ENCODE peak calls at places on chromosomes 5 and 9, in ten cellular contexts. P is GM10248; C is BJ; G is stimulated activated effector memory CD8-positive, alpha-beta T cell treated with anti-CD3 and anti-CD28 coated beads, Interleukin-12 subunit alpha, Interleukin-12 subunit beta, amount 100 ng/mL, for 72 hours; L is Jurkat, Clone E6-1; V is omental fat pad; D is NAMALWA; J is stimulated activated naive CD4-positive, alpha-beta T cell; B is stimulated activated CD4-positive, alpha-beta T cell treated with anti-CD3 and anti-CD28 coated beads, Interleukin-12 subunit alpha, Interleukin-12 subunit beta, amount 100 ng/mL, for 4 hours; O is fibroblast of lung. S is an unnamed sample.

GRCh38 chr5:105593011-105593760 is 2030.6 kb upstream of the NUDT12 start:
- DNase-seq in P (no peak), C (no peak), G (no peak), L (no peak), V (no peak), D (no peak), J (no peak), B (no peak), O (no peak), S (no peak)

GRCh38 chr9:134177624-134178393 is 13.4 kb upstream of the RNU6ATAC start:
- DNase-seq in P (no peak), C (no peak), G (no peak), L (no peak), V (no peak), D (no peak), J (no peak), B (no peak), O (no peak), S (no peak)

GRCh38 chr5:44332360-44332971 is 56.8 kb downstream of the FGF10 start:
- DNase-seq in P (peak), C (no peak), G (no peak), L (peak), V (no peak), D (peak), J (no peak), B (no peak), O (peak), S (peak)

GRCh38 chr9:78590068-78590467 is 293.1 kb downstream of the PSAT1 start:
- DNase-seq in P (no peak), C (no peak), G (no peak), L (no peak), V (no peak), D (no peak), J (no peak), B (no peak), O (no peak), S (no peak)

GRCh38 chr5:39192449-39193160 is 26.8 kb downstream of the FYB1 start:
- DNase-seq in P (no peak), C (no peak), G (no peak), L (no peak), V (no peak), D (no peak), J (no peak), B (no peak), O (no peak), S (no peak)

GRCh38 chr9:21584890-21585289 is 102.8 kb upstream of the IFNE start:
- DNase-seq in P (no peak), C (no peak), G (no peak), L (no peak), V (no peak), D (no peak), J (no peak), B (no peak), O (no peak), S (no peak)

GRCh38 chr9:122366074-122366672 is 4.7 kb upstream of the PTGS1 start:
- DNase-seq in P (no peak), C (no peak), G (no peak), L (no peak), V (no peak), D (no peak), J (no peak), B (no peak), O (no peak), S (no peak)

GRCh38 chr9:17528859-17529258 is 50.0 kb upstream of the SH3GL2 start:
- DNase-seq in P (no peak), C (no peak), G (no peak), L (peak), V (no peak), D (peak), J (no peak), B (no peak), O (no peak), S (peak)

GRCh38 chr5:125199968-125200841 is 453.8 kb upstream of the ZNF608 start:
- DNase-seq in P (peak), C (no peak), G (no peak), L (no peak), V (no peak), D (peak), J (no peak), B (no peak), O (peak), S (no peak)

GRCh38 chr5:34053571-34054271 is 10.7 kb upstream of the C1QTNF3 start:
- DNase-seq in P (no peak), C (no peak), G (no peak), L (no peak), V (no peak), D (no peak), J (no peak), B (no peak), O (no peak), S (no peak)

GRCh38 chr5:77620404-77620803 is 18.1 kb downstream of the OTP start:
- DNase-seq in P (no peak), C (no peak), G (no peak), L (no peak), V (no peak), D (peak), J (no peak), B (no peak), O (no peak), S (peak)

GRCh38 chr5:2187156-2187555 is 304.4 kb upstream of the IRX4 start:
- DNase-seq in P (no peak), C (no peak), G (no peak), L (no peak), V (no peak), D (no peak), J (no peak), B (no peak), O (no peak), S (no peak)

GRCh38 chr5:170403675-170404074 is 14.5 kb upstream of the KCNMB1 start:
- DNase-seq in P (no peak), C (no peak), G (no peak), L (no peak), V (no peak), D (no peak), J (no peak), B (no peak), O (no peak), S (no peak)

GRCh38 chr5:159071382-159071781 is 28.3 kb downstream of the EBF1 start:
- DNase-seq in P (no peak), C (no peak), G (no peak), L (peak), V (no peak), D (no peak), J (no peak), B (no peak), O (no peak), S (peak)

GRCh38 chr9:128107260-128107970 is 20.1 kb downstream of the PTGES2 start:
- DNase-seq in P (no peak), C (no peak), G (no peak), L (no peak), V (no peak), D (no peak), J (no peak), B (no peak), O (no peak), S (no peak)

GRCh38 chr5:111486055-111486454 is 26.3 kb downstream of the STARD4 start:
- DNase-seq in P (no peak), C (no peak), G (no peak), L (no peak), V (no peak), D (no peak), J (no peak), B (no peak), O (no peak), S (no peak)

GRCh38 chr5:27124590-27124989 is 86.2 kb upstream of the CDH9 start:
- DNase-seq in P (no peak), C (no peak), G (no peak), L (peak), V (no peak), D (peak), J (no peak), B (no peak), O (no peak), S (peak)

GRCh38 chr5:64807505-64807904 is 38.8 kb downstream of the CWC27 start:
- DNase-seq in P (no peak), C (no peak), G (no peak), L (no peak), V (no peak), D (no peak), J (no peak), B (no peak), O (peak), S (no peak)

GRCh38 chr5:55440188-55440646 is 94.5 kb downstream of the PLPP1 start:
- DNase-seq in P (no peak), C (no peak), G (no peak), L (no peak), V (no peak), D (no peak), J (no peak), B (no peak), O (peak), S (no peak)

GRCh38 chr5:124544366-124545055 is 201.9 kb downstream of the ZNF608 start:
- DNase-seq in P (no peak), C (no peak), G (no peak), L (no peak), V (no peak), D (no peak), J (no peak), B (no peak), O (peak), S (no peak)

GRCh38 chr5:169933624-169934023 is 46.7 kb downstream of the INSYN2B start:
- DNase-seq in P (no peak), C (no peak), G (no peak), L (no peak), V (no peak), D (no peak), J (no peak), B (no peak), O (peak), S (no peak)

GRCh38 chr5:74471875-74472274 is 168.7 kb downstream of the ENC1 start:
- DNase-seq in P (no peak), C (no peak), G (no peak), L (no peak), V (no peak), D (no peak), J (no peak), B (no peak), O (peak), S (no peak)

GRCh38 chr9:4242239-4242638 is 57.6 kb downstream of the GLIS3 start:
- DNase-seq in P (no peak), C (no peak), G (no peak), L (no peak), V (no peak), D (no peak), J (no peak), B (no peak), O (no peak), S (no peak)

GRCh38 chr5:134438641-134439621 is 27.2 kb upstream of the CDKN2AIPNL start:
- DNase-seq in P (no peak), C (peak), G (no peak), L (no peak), V (no peak), D (no peak), J (no peak), B (no peak), O (peak), S (no peak)

GRCh38 chr9:91334053-91334452 is 27.7 kb downstream of the AUH start:
- DNase-seq in P (no peak), C (no peak), G (no peak), L (no peak), V (no peak), D (no peak), J (no peak), B (no peak), O (peak), S (no peak)

GRCh38 chr5:119336262-119336661 is 19.6 kb upstream of the TNFAIP8 start:
- DNase-seq in P (no peak), C (no peak), G (no peak), L (peak), V (no peak), D (peak), J (no peak), B (no peak), O (no peak), S (no peak)

GRCh38 chr5:56207537-56207936 is 25.6 kb downstream of the ANKRD55 start:
- DNase-seq in P (no peak), C (no peak), G (no peak), L (no peak), V (no peak), D (no peak), J (no peak), B (no peak), O (no peak), S (no peak)

GRCh38 chr5:163910226-163910625 is 404.8 kb downstream of the MAT2B start:
- DNase-seq in P (no peak), C (no peak), G (no peak), L (no peak), V (no peak), D (no peak), J (no peak), B (no peak), O (no peak), S (no peak)

GRCh38 chr5:43316421-43316820 is 3.2 kb upstream of the HMGCS1 start:
- DNase-seq in P (no peak), C (no peak), G (no peak), L (no peak), V (no peak), D (no peak), J (no peak), B (no peak), O (no peak), S (no peak)

GRCh38 chr5:34533582-34534236 is 122.4 kb upstream of the RAI14 start:
- DNase-seq in P (no peak), C (no peak), G (no peak), L (no peak), V (no peak), D (no peak), J (no peak), B (no peak), O (peak), S (no peak)

GRCh38 chr5:129001831-129002626 is 36.7 kb downstream of the SLC27A6 start:
- DNase-seq in P (no peak), C (no peak), G (no peak), L (no peak), V (no peak), D (no peak), J (no peak), B (no peak), O (no peak), S (no peak)

GRCh38 chr5:149445739-149446369 is 66.8 kb upstream of the IL17B start:
- DNase-seq in P (no peak), C (peak), G (no peak), L (no peak), V (no peak), D (no peak), J (no peak), B (no peak), O (peak), S (no peak)

GRCh38 chr5:102811962-102812361 is 56.9 kb downstream of the PAM start:
- DNase-seq in P (no peak), C (no peak), G (no peak), L (no peak), V (no peak), D (no peak), J (no peak), B (no peak), O (peak), S (no peak)

GRCh38 chr5:155872801-155873200 is 454.2 kb upstream of the SGCD start:
- DNase-seq in P (no peak), C (peak), G (no peak), L (no peak), V (no peak), D (no peak), J (no peak), B (no peak), O (no peak), S (no peak)

GRCh38 chr5:163535290-163535689 is 29.9 kb downstream of the MAT2B start:
- DNase-seq in P (no peak), C (no peak), G (no peak), L (no peak), V (no peak), D (no peak), J (no peak), B (no peak), O (no peak), S (peak)

S was measured in Karpas-422.